ENCODE peak calls at places on chromosomes 3 and 15, in four cellular contexts. C is H1, Q is K562, Z is HCT116. E is an unnamed sample.
A peak's percentile ranks its signal among the peaks of the same experiment; 100 is the strongest.

GRCh38 chr3:144011251-144011799 is 39.7 kb downstream of the DIPK2A start:
- DNase-seq in C (no peak), Q (no peak), Z (no peak), E (no peak)

GRCh38 chr3:111589303-111590095 is 5.6 kb downstream of the ZBED2 start:
- DNase-seq in C (no peak), Q (no peak), Z (no peak), E (no peak)

GRCh38 chr3:13268120-13268519 is 152.0 kb downstream of the NUP210 start:
- DNase-seq in C (no peak), Q (no peak), Z (no peak), E (no peak)

GRCh38 chr3:112531358-112531781 is 30.4 kb downstream of the ATG3 start:
- DNase-seq in C (no peak), Q (peak; percentile 12), Z (peak; percentile 6), E (no peak)

GRCh38 chr3:66001626-66002025 is 37.1 kb downstream of the MAGI1 start:
- DNase-seq in C (no peak), Q (no peak), Z (no peak), E (no peak)

GRCh38 chr15:101795455-101795854 is 7.9 kb upstream of the OR4F6 start:
- DNase-seq in C (no peak), Q (no peak), Z (no peak), E (no peak)

GRCh38 chr3:168071535-168071934 is 24.2 kb downstream of the GOLIM4 start:
- DNase-seq in C (no peak), Q (no peak), Z (peak; percentile 70), E (no peak)

GRCh38 chr3:184746131-184747120 is 34.6 kb upstream of the MAGEF1 start:
- DNase-seq in C (no peak), Q (no peak), Z (no peak), E (no peak)

GRCh38 chr3:154389861-154390260 is 40.1 kb downstream of the GPR149 start:
- DNase-seq in C (no peak), Q (no peak), Z (no peak), E (no peak)

GRCh38 chr15:70249616-70250015 is 151.9 kb upstream of the TLE3 start:
- DNase-seq in C (no peak), Q (no peak), Z (no peak), E (no peak)

GRCh38 chr3:168186293-168186983 is 90.7 kb upstream of the GOLIM4 start:
- DNase-seq in C (no peak), Q (no peak), Z (no peak), E (no peak)

GRCh38 chr3:39287859-39288221 is 8.0 kb upstream of the CX3CR1 start:
- DNase-seq in C (no peak), Q (no peak), Z (no peak), E (no peak)

GRCh38 chr3:115768661-115769060 is 145.4 kb downstream of the GAP43 start:
- DNase-seq in C (no peak), Q (no peak), Z (no peak), E (no peak)

GRCh38 chr15:52254331-52254730 is 41.3 kb downstream of the MYO5C start:
- DNase-seq in C (no peak), Q (no peak), Z (no peak), E (no peak)

GRCh38 chr3:108985844-108986243 is 32.2 kb upstream of the GUCA1C start:
- DNase-seq in C (no peak), Q (no peak), Z (peak; percentile 8), E (no peak)

GRCh38 chr3:54936561-54936960 is 8.7 kb upstream of the LRTM1 start:
- DNase-seq in C (no peak), Q (no peak), Z (no peak), E (no peak)

GRCh38 chr3:126666600-126667528 is 11.9 kb upstream of the TXNRD3 start:
- DNase-seq in C (no peak), Q (no peak), Z (no peak), E (no peak)

GRCh38 chr3:126664591-126665214 is 9.8 kb upstream of the TXNRD3 start:
- DNase-seq in C (no peak), Q (no peak), Z (no peak), E (no peak)

GRCh38 chr3:126667631-126668449 is 12.9 kb upstream of the TXNRD3 start:
- DNase-seq in C (no peak), Q (no peak), Z (no peak), E (no peak)

GRCh38 chr3:126665221-126665936 is 10.5 kb upstream of the TXNRD3 start:
- DNase-seq in C (no peak), Q (no peak), Z (no peak), E (no peak)

GRCh38 chr3:126666002-126666401 is 11.1 kb upstream of the TXNRD3 start:
- DNase-seq in C (no peak), Q (no peak), Z (no peak), E (no peak)
- TF ChIP-seq SIN3A in C (no peak), Q (no peak), Z (no peak), E (no peak)

DNA sequence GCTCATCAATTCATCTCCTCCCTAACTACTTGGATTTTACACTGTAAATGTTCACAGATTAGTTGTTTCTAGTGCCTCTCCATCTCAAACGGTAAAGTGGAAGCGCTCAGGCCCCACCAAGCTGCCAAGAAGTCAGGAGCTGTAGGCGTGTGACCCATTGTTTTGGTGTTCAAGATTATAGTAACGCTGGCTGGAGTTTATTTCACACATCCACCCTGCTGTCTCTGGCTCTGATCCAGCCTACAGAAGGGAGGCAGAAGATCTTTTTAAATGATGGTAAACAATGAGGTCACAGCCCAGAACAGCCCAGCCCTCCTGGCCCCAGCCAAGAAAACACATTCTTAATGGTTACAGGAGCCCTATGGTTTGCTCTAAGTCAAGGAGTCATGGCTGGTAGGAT is 25.7 kb upstream of the GALNT15 start:
- DNase-seq in C (no peak), Q (no peak), Z (no peak), E (no peak)
- TF ChIP-seq POLR2AphosphoS5 in C (no peak), Q (no peak), Z (no peak), E (no peak)

DNA sequence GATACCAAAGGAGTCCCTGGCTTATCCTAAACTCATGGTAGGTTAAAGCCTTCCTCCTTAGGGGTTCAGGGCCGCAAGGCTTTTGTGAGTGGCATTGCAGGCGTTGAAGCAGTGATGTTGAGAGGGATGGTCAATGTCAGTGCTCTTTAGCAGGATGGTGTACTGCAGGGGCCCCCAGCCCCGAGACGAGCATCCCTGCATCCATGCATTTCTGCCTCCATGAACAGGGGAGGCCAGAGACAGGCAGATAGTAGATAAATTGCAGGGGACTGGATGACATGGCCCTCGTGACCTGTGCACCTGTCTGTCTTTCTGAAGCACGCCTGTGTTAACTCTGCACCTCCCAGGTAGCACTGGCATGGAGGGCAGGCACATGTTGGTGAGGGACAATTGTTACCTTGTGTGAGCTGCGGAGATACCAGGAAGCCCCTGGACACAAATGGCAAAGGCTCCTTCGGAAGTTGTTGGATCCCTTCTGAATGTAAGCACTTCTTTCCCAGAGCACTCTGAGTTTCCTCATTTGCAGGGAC is 133.5 kb downstream of the SNRPN start:
- DNase-seq in C (no peak), Q (no peak), Z (no peak), E (no peak)
- H3K9me3 ChIP-seq in C (peaks cover 30% of the 10 kb centered on the region), Q (no peaks in the 10 kb centered on the region), Z (peaks cover 5% of the 10 kb centered on the region), E (peaks cover 11% of the 10 kb centered on the region)

DNA sequence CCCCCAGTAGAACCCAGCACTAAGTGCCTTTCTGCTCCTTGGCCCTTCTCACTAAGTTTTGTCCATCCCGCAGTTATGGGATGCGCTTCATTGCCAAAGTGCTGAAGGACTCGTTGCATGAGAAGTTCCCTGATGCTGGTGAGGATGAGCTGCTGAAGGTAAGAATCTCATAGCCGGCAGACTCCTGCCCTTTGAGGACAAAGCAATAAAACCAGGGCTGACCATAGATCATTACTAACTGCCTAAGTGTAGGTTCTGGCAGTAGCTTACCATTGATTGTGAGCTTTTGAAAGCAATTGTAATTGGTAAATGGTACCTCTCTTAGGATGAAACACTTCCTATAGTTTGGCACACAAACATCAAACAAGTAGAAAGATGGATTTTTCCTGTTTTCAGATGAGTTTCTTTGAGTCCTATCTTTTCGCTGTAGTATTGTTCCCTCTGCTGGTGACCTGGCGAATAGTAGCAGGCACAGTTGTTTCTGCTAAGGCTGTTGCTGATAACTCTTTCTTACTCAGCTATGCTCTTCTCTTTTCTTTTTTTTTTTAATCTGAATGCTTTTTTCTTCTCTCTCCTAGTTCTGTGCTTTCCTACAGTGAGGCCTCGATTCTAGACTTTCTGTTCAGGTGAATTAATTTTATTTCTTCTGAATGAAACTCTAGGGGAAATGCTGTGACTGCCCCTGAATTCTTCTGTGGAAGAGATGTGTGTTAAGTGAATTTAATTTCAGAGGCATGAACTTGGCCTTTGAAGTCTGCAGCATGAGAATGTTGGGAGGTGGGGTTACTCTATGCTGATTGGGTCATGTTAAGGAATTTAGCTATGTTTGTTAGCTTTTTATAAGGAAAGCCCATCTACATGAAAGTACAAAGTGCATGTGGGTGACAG is 47.4 kb upstream of the CRTC3 start:
- DNase-seq in C (peak; percentile 55), Q (peak; percentile 27), Z (peak; percentile 34), E (peak; percentile 18)
- TF ChIP-seq SIN3A in C (no peak), Q (no peak), Z (no peak), E (no peak)

GRCh38 chr3:70885636-70886035 is 573.2 kb upstream of the MDFIC2 start:
- DNase-seq in C (no peak), Q (no peak), Z (no peak), E (no peak)

GRCh38 chr3:70890085-70890484 is 577.6 kb upstream of the MDFIC2 start:
- DNase-seq in C (no peak), Q (no peak), Z (no peak), E (no peak)

DNA sequence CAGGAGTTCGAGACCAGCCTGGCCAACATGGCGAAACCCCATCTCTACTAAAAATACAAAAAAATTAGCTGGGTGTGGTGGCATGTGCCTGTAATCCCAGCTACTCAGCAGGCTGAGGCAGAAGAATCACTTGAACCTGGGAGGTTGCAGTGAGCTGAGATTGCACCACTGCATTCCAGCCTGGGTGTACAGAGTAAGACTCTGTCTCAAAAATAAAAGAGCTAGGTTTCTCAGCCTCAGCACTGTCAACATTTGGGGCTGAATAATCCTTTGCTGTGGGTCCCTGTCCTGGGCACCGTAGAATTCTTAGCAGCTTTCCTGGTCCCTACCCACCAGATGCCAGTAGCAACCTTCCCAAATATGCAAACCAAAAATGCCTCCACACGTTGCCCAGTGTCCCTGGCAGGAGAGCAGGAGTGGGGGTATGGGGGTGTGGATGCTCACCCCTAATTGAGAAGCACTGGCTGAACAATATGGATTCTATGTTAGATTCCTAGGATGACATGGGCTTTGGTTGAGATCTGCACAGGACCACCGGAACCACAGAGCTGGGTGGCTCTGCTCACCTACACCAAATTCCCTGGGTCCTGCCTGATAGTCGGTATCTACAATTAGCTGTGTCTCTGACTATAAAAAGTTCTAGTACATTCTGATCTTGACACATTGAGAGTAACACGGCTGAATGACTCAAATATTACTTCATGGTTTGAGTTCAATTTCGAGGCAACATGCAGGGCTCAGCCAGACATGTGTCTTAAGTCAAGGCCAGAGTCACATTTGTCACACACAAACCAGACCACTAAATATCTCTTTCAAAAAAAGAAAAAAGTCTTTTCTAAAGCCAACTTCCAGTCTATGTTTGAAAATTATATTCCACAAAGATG is 577.0 kb upstream of the MDFIC2 start:
- DNase-seq in C (no peak), Q (no peak), Z (no peak), E (no peak)
- TF ChIP-seq POLR2AphosphoS5 in C (no peak), Q (no peak), Z (no peak), E (no peak)

DNA sequence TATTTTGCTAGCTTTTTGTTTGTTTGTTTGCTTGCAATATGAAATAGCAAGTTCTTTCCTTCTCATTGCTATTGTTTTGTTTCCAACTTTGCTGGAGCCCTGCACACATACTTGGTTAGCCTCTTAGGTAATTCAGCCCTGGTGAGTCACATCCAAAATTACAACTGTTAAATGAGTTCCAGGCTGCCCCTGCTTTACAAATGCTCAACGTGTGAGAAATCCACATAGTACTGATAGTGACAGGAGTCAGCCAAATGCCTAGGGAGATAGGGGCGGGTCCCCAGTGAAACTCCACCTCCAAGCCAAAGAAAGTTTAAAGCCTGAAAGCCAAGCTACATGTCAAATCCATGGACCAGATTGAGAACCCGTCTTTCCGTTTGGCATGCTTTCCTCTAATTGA is 81.3 kb upstream of the RNF7 start:
- DNase-seq in C (no peak), Q (no peak), Z (no peak), E (no peak)
- H3K9me3 ChIP-seq in C (no peaks in the 10 kb centered on the region), Q (no peaks in the 10 kb centered on the region), Z (no peaks in the 10 kb centered on the region), E (peaks cover 9% of the 10 kb centered on the region)

E was measured in Panc1.